ENCODE peak calls at places on chromosomes 7 and 10, in nine cellular contexts. One of them, this sample, is unnamed. For H3K9me3, the result is how much of the 10 kb centered on the place peaks cover.

GRCh38 chr10:82453678-82454293 is 578.8 kb downstream of the NRG3 start:
- DNase-seq in HCT116: no peak
- DNase-seq in H1: no peak
- DNase-seq in keratinocyte: no peak
- DNase-seq in hepatocyte: no peak
- DNase-seq in K562: no peak
- DNase-seq in DND-41: no peak
- DNase-seq in OCI-LY7: no peak
- DNase-seq in HepG2: no peak
- DNase-seq in this sample: no peak

GRCh38 chr7:33109758-33110238 is 594 bp upstream of the RP9 start:
- DNase-seq in keratinocyte: no peak
- DNase-seq in hepatocyte: no peak
- DNase-seq in DND-41: no peak
- DNase-seq in H1: no peak
- DNase-seq in HCT116: no peak
- DNase-seq in HepG2: no peak
- DNase-seq in OCI-LY7: no peak
- DNase-seq in K562: no peak
- DNase-seq in this sample: no peak

GRCh38 chr10:10542368-10542961 is 475.2 kb upstream of the CELF2 start:
- DNase-seq in K562: no peak
- DNase-seq in OCI-LY7: no peak
- DNase-seq in keratinocyte: no peak
- DNase-seq in hepatocyte: no peak
- DNase-seq in DND-41: no peak
- DNase-seq in H1: no peak
- DNase-seq in HepG2: no peak
- DNase-seq in HCT116: no peak
- DNase-seq in this sample: no peak

GRCh38 chr10:117946525-117947070 is 100.1 kb downstream of the RAB11FIP2 start:
- DNase-seq in K562: no peak
- DNase-seq in hepatocyte: no peak
- DNase-seq in keratinocyte: no peak
- DNase-seq in HCT116: peak
- DNase-seq in H1: no peak
- DNase-seq in DND-41: no peak
- DNase-seq in HepG2: no peak
- DNase-seq in OCI-LY7: no peak
- DNase-seq in this sample: no peak

GRCh38 chr7:33578166-33578565 is 327.2 kb upstream of the BMPER start:
- DNase-seq in HepG2: no peak
- DNase-seq in hepatocyte: no peak
- DNase-seq in DND-41: no peak
- DNase-seq in keratinocyte: peak
- DNase-seq in HCT116: no peak
- DNase-seq in H1: no peak
- DNase-seq in K562: no peak
- DNase-seq in OCI-LY7: no peak
- DNase-seq in this sample: no peak

GRCh38 chr7:77975672-77976480 is 177.3 kb downstream of the PHTF2 start:
- DNase-seq in HepG2: no peak
- DNase-seq in OCI-LY7: no peak
- DNase-seq in hepatocyte: no peak
- DNase-seq in keratinocyte: no peak
- DNase-seq in H1: no peak
- DNase-seq in K562: no peak
- DNase-seq in HCT116: no peak
- DNase-seq in DND-41: no peak
- DNase-seq in this sample: no peak

GRCh38 chr10:110857265-110858158 is 14.2 kb upstream of the PDCD4 start:
- DNase-seq in hepatocyte: peak
- DNase-seq in HCT116: no peak
- DNase-seq in OCI-LY7: peak
- DNase-seq in HepG2: peak
- DNase-seq in K562: no peak
- DNase-seq in H1: no peak
- DNase-seq in DND-41: peak
- DNase-seq in keratinocyte: no peak
- DNase-seq in this sample: no peak

GRCh38 chr7:90931996-90932912 is 332.0 kb upstream of the FZD1 start:
- DNase-seq in OCI-LY7: peak
- DNase-seq in K562: no peak
- DNase-seq in HCT116: no peak
- DNase-seq in DND-41: no peak
- DNase-seq in HepG2: no peak
- DNase-seq in keratinocyte: no peak
- DNase-seq in hepatocyte: no peak
- DNase-seq in H1: no peak
- DNase-seq in this sample: no peak

GRCh38 chr7:74217455-74218342 is 7.9 kb downstream of the LAT2 start:
- DNase-seq in HCT116: no peak
- DNase-seq in H1: no peak
- DNase-seq in DND-41: peak
- DNase-seq in hepatocyte: no peak
- DNase-seq in OCI-LY7: peak
- DNase-seq in HepG2: no peak
- DNase-seq in K562: no peak
- DNase-seq in keratinocyte: no peak
- DNase-seq in this sample: peak

GRCh38 chr7:12222889-12223579 is 11.9 kb downstream of the TMEM106B start:
- DNase-seq in hepatocyte: no peak
- DNase-seq in OCI-LY7: peak
- DNase-seq in HCT116: no peak
- DNase-seq in keratinocyte: no peak
- DNase-seq in DND-41: no peak
- DNase-seq in K562: no peak
- DNase-seq in HepG2: no peak
- DNase-seq in H1: no peak
- DNase-seq in this sample: no peak

GRCh38 chr7:55053651-55054226 is 34.9 kb downstream of the EGFR start:
- DNase-seq in hepatocyte: no peak
- DNase-seq in DND-41: no peak
- DNase-seq in K562: no peak
- DNase-seq in HepG2: no peak
- DNase-seq in HCT116: no peak
- DNase-seq in keratinocyte: no peak
- DNase-seq in OCI-LY7: no peak
- DNase-seq in H1: no peak
- DNase-seq in this sample: no peak

GRCh38 chr10:101270763-101271162 is 41.5 kb upstream of the LBX1 start:
- DNase-seq in keratinocyte: no peak
- DNase-seq in OCI-LY7: no peak
- DNase-seq in HCT116: no peak
- DNase-seq in K562: no peak
- DNase-seq in hepatocyte: no peak
- DNase-seq in DND-41: no peak
- DNase-seq in HepG2: no peak
- DNase-seq in H1: no peak
- DNase-seq in this sample: peak

GRCh38 chr10:112471878-112472487 is 25.0 kb downstream of the VTI1A start:
- DNase-seq in keratinocyte: no peak
- DNase-seq in H1: no peak
- DNase-seq in HCT116: peak
- DNase-seq in hepatocyte: peak
- DNase-seq in OCI-LY7: peak
- DNase-seq in DND-41: no peak
- DNase-seq in HepG2: peak
- DNase-seq in K562: peak
- DNase-seq in this sample: no peak

GRCh38 chr7:82678259-82678658 is 234.7 kb upstream of the CACNA2D1 start:
- DNase-seq in hepatocyte: no peak
- DNase-seq in HepG2: no peak
- DNase-seq in HCT116: no peak
- DNase-seq in DND-41: no peak
- DNase-seq in OCI-LY7: no peak
- DNase-seq in K562: no peak
- DNase-seq in H1: no peak
- DNase-seq in keratinocyte: no peak
- DNase-seq in this sample: no peak

DNA sequence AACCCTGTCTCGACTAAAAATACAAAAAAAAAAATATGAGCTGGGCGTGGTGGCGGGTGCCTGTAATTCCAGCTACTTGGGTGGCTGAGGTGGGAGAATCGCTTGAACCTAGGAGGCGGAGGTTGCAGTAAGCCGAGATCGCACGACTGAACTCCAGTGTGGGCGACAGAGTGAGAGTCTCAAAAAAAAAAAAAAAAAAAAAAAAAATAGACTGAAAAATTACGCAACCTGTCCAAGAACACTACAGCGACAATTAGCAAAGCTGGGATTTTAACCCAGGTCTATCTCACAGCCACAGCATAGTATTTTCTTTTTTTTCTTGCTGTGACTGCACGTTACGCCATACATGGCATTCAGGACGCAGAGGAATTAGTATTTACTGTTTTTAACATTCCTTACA is 1.1 kb upstream of the RABGEF1 start:
- DNase-seq in HepG2: no peak
- DNase-seq in K562: no peak
- DNase-seq in OCI-LY7: no peak
- DNase-seq in DND-41: no peak
- DNase-seq in H1: no peak
- DNase-seq in HCT116: no peak
- DNase-seq in keratinocyte: no peak
- DNase-seq in hepatocyte: no peak
- DNase-seq in this sample: no peak
- H2AFZ ChIP-seq in HepG2: no peak
- H2AFZ ChIP-seq in K562: peak
- H2AFZ ChIP-seq in OCI-LY7: no peak
- H2AFZ ChIP-seq in DND-41: peak
- H2AFZ ChIP-seq in H1: no peak
- H2AFZ ChIP-seq in HCT116: no peak
- H2AFZ ChIP-seq in keratinocyte: no peak
- H2AFZ ChIP-seq in hepatocyte: peak
- H2AFZ ChIP-seq in this sample: no peak

GRCh38 chr10:113819989-113820388 is 33.9 kb downstream of the DCLRE1A start:
- DNase-seq in keratinocyte: no peak
- DNase-seq in OCI-LY7: no peak
- DNase-seq in H1: no peak
- DNase-seq in HepG2: no peak
- DNase-seq in K562: peak
- DNase-seq in HCT116: no peak
- DNase-seq in hepatocyte: no peak
- DNase-seq in DND-41: no peak
- DNase-seq in this sample: no peak

GRCh38 chr10:113822174-113822573 is 31.7 kb downstream of the DCLRE1A start:
- DNase-seq in DND-41: no peak
- DNase-seq in keratinocyte: no peak
- DNase-seq in OCI-LY7: no peak
- DNase-seq in HCT116: no peak
- DNase-seq in HepG2: no peak
- DNase-seq in hepatocyte: no peak
- DNase-seq in H1: no peak
- DNase-seq in K562: peak
- DNase-seq in this sample: no peak

GRCh38 chr10:113825791-113826190 is 28.1 kb downstream of the DCLRE1A start:
- DNase-seq in HCT116: no peak
- DNase-seq in K562: no peak
- DNase-seq in hepatocyte: no peak
- DNase-seq in DND-41: no peak
- DNase-seq in keratinocyte: no peak
- DNase-seq in OCI-LY7: no peak
- DNase-seq in HepG2: no peak
- DNase-seq in H1: no peak
- DNase-seq in this sample: no peak

GRCh38 chr10:113820507-113820906 is 33.4 kb downstream of the DCLRE1A start:
- DNase-seq in HCT116: peak
- DNase-seq in HepG2: no peak
- DNase-seq in keratinocyte: no peak
- DNase-seq in hepatocyte: no peak
- DNase-seq in DND-41: no peak
- DNase-seq in K562: peak
- DNase-seq in H1: no peak
- DNase-seq in OCI-LY7: peak
- DNase-seq in this sample: no peak
- TF ChIP-seq CTCF in HCT116: peak
- TF ChIP-seq CTCF in HepG2: peak
- TF ChIP-seq CTCF in keratinocyte: no peak
- TF ChIP-seq CTCF in hepatocyte: no peak
- TF ChIP-seq CTCF in DND-41: peak
- TF ChIP-seq CTCF in K562: peak
- TF ChIP-seq CTCF in H1: peak
- TF ChIP-seq CTCF in OCI-LY7: peak
- TF ChIP-seq CTCF in this sample: no peak

GRCh38 chr10:1396236-1396635 is 340.1 kb downstream of the WDR37 start:
- DNase-seq in keratinocyte: no peak
- DNase-seq in HepG2: no peak
- DNase-seq in K562: no peak
- DNase-seq in DND-41: no peak
- DNase-seq in H1: no peak
- DNase-seq in HCT116: no peak
- DNase-seq in hepatocyte: no peak
- DNase-seq in OCI-LY7: no peak
- DNase-seq in this sample: no peak
- H3K9me3 ChIP-seq in keratinocyte: under half
- H3K9me3 ChIP-seq in HepG2: under half
- H3K9me3 ChIP-seq in K562: under half
- H3K9me3 ChIP-seq in DND-41: under half
- H3K9me3 ChIP-seq in H1: under half
- H3K9me3 ChIP-seq in HCT116: under half
- H3K9me3 ChIP-seq in hepatocyte: under half
- H3K9me3 ChIP-seq in OCI-LY7: under half
- H3K9me3 ChIP-seq in this sample: under half

GRCh38 chr10:123009105-123009805 is 449 bp downstream of the ACADSB start:
- DNase-seq in HCT116: no peak
- DNase-seq in H1: no peak
- DNase-seq in HepG2: no peak
- DNase-seq in OCI-LY7: peak
- DNase-seq in DND-41: peak
- DNase-seq in K562: peak
- DNase-seq in hepatocyte: peak
- DNase-seq in keratinocyte: no peak
- DNase-seq in this sample: peak
- H2AFZ ChIP-seq in HCT116: peak
- H2AFZ ChIP-seq in H1: peak
- H2AFZ ChIP-seq in HepG2: no peak
- H2AFZ ChIP-seq in OCI-LY7: peak
- H2AFZ ChIP-seq in DND-41: peak
- H2AFZ ChIP-seq in K562: peak
- H2AFZ ChIP-seq in hepatocyte: peak
- H2AFZ ChIP-seq in keratinocyte: peak
- H2AFZ ChIP-seq in this sample: peak

GRCh38 chr10:14302035-14302434 is 28.7 kb downstream of the FRMD4A start:
- DNase-seq in DND-41: no peak
- DNase-seq in K562: no peak
- DNase-seq in H1: no peak
- DNase-seq in HepG2: no peak
- DNase-seq in hepatocyte: no peak
- DNase-seq in OCI-LY7: peak
- DNase-seq in HCT116: no peak
- DNase-seq in keratinocyte: no peak
- DNase-seq in this sample: no peak
- TF ChIP-seq CTCF in DND-41: peak
- TF ChIP-seq CTCF in K562: no peak
- TF ChIP-seq CTCF in H1: peak
- TF ChIP-seq CTCF in HepG2: no peak
- TF ChIP-seq CTCF in hepatocyte: peak
- TF ChIP-seq CTCF in OCI-LY7: peak
- TF ChIP-seq CTCF in HCT116: peak
- TF ChIP-seq CTCF in keratinocyte: peak
- TF ChIP-seq CTCF in this sample: peak